ENCODE peak calls at places on chromosomes 13 and 19, in ten cellular contexts. V, N, U, X, P, A, D, O, J and H are unnamed samples.

GRCh38 chr19:3838661-3839060 is 30.2 kb downstream of the ZFR2 start:
- DNase-seq in V (no peak), N (no peak), U (no peak), X (no peak), P (no peak), A (no peak), D (no peak), O (no peak), J (no peak), H (no peak)

GRCh38 chr19:39471756-39472536 is 8.7 kb upstream of the TIMM50 start:
- DNase-seq in V (no peak), N (no peak), U (no peak), X (no peak), P (no peak), A (no peak), D (no peak), O (no peak), J (no peak), H (no peak)

GRCh38 chr19:49362048-49362925 is at the start of gene TEAD2:
- DNase-seq in V (peak), N (peak), U (peak), X (peak), P (peak), A (peak), D (peak), O (peak), J (peak), H (no peak)

GRCh38 chr13:35818577-35819165 is 312.5 kb downstream of the DCLK1 start:
- DNase-seq in V (peak), N (peak), U (no peak), X (no peak), P (peak), A (peak), D (no peak), O (peak), J (no peak), H (peak)

GRCh38 chr19:50797429-50798115 is 7.4 kb downstream of the ACP4 start:
- DNase-seq in V (no peak), N (no peak), U (no peak), X (no peak), P (no peak), A (no peak), D (no peak), O (no peak), J (no peak), H (no peak)

GRCh38 chr13:40221460-40222201 is 444.8 kb downstream of the FOXO1 start:
- DNase-seq in V (peak), N (peak), U (peak), X (no peak), P (peak), A (peak), D (no peak), O (peak), J (no peak), H (peak)

GRCh38 chr19:4140237-4140711 is 13.2 kb upstream of the CREB3L3 start:
- DNase-seq in V (peak), N (peak), U (peak), X (peak), P (peak), A (peak), D (no peak), O (peak), J (peak), H (peak)

GRCh38 chr13:52879950-52880650 is 31.7 kb upstream of the PCDH8 start:
- DNase-seq in V (no peak), N (no peak), U (no peak), X (no peak), P (no peak), A (no peak), D (peak), O (no peak), J (no peak), H (no peak)

GRCh38 chr13:110092869-110093268 is 214.1 kb downstream of the COL4A1 start:
- DNase-seq in V (no peak), N (no peak), U (no peak), X (no peak), P (peak), A (peak), D (no peak), O (no peak), J (no peak), H (no peak)

GRCh38 chr19:49160450-49161189 is 3.0 kb downstream of the TRPM4 start:
- DNase-seq in V (no peak), N (no peak), U (no peak), X (no peak), P (no peak), A (no peak), D (no peak), O (no peak), J (no peak), H (no peak)

GRCh38 chr13:90690458-90691063 is 656.9 kb upstream of the MIR17HG start:
- DNase-seq in V (no peak), N (peak), U (no peak), X (no peak), P (no peak), A (peak), D (no peak), O (no peak), J (no peak), H (no peak)

GRCh38 chr19:17109962-17110598 is 34.5 kb downstream of the MYO9B start:
- DNase-seq in V (peak), N (no peak), U (no peak), X (no peak), P (no peak), A (no peak), D (no peak), O (no peak), J (no peak), H (no peak)

GRCh38 chr13:113167575-113167974 is 9.1 kb downstream of the PROZ start:
- DNase-seq in V (no peak), N (no peak), U (no peak), X (no peak), P (no peak), A (no peak), D (no peak), O (no peak), J (no peak), H (no peak)

GRCh38 chr19:49421039-49421877 is 2.0 kb downstream of the PTH2 start:
- DNase-seq in V (peak), N (peak), U (peak), X (no peak), P (peak), A (peak), D (peak), O (peak), J (peak), H (no peak)

GRCh38 chr19:47179643-47180310 is 49.1 kb downstream of the SAE1 start:
- DNase-seq in V (no peak), N (no peak), U (no peak), X (no peak), P (no peak), A (no peak), D (no peak), O (no peak), J (no peak), H (no peak)

GRCh38 chr19:36215276-36216171 is 618 bp downstream of the ZNF146 start:
- DNase-seq in V (peak), N (peak), U (no peak), X (peak), P (peak), A (peak), D (no peak), O (peak), J (no peak), H (no peak)

GRCh38 chr13:31067416-31068118 is 94.1 kb downstream of the HSPH1 start:
- DNase-seq in V (no peak), N (peak), U (no peak), X (peak), P (peak), A (peak), D (no peak), O (peak), J (no peak), H (no peak)

GRCh38 chr19:29504454-29504853 is 21.3 kb upstream of the VSTM2B start:
- DNase-seq in V (no peak), N (no peak), U (no peak), X (no peak), P (no peak), A (no peak), D (no peak), O (no peak), J (peak), H (no peak)

GRCh38 chr19:18051887-18052286 is 34.8 kb downstream of the IL12RB1 start:
- DNase-seq in V (no peak), N (no peak), U (no peak), X (no peak), P (no peak), A (no peak), D (no peak), O (no peak), J (peak), H (no peak)

GRCh38 chr19:4684312-4685095 is 14.4 kb upstream of the MYDGF start:
- DNase-seq in V (no peak), N (no peak), U (no peak), X (no peak), P (no peak), A (no peak), D (no peak), O (no peak), J (no peak), H (no peak)

GRCh38 chr13:43305416-43305815 is 282.0 kb downstream of the DNAJC15 start:
- DNase-seq in V (no peak), N (no peak), U (no peak), X (no peak), P (no peak), A (peak), D (no peak), O (peak), J (no peak), H (no peak)

GRCh38 chr19:40282209-40282580 is 3.0 kb downstream of the AKT2 start:
- DNase-seq in V (no peak), N (no peak), U (no peak), X (no peak), P (no peak), A (no peak), D (no peak), O (no peak), J (no peak), H (no peak)

GRCh38 chr13:103145476-103145875 is 79.3 kb upstream of the SLC10A2 start:
- DNase-seq in V (no peak), N (no peak), U (no peak), X (no peak), P (peak), A (no peak), D (no peak), O (peak), J (no peak), H (no peak)

GRCh38 chr13:30119476-30119875 is 187.9 kb downstream of the KATNAL1 start:
- DNase-seq in V (peak), N (peak), U (peak), X (no peak), P (peak), A (peak), D (no peak), O (peak), J (no peak), H (peak)

GRCh38 chr13:33260168-33261098 is 25.1 kb downstream of the STARD13 start:
- DNase-seq in V (no peak), N (peak), U (no peak), X (no peak), P (peak), A (peak), D (no peak), O (no peak), J (no peak), H (no peak)

GRCh38 chr13:73496711-73497110 is 437.9 kb downstream of the KLF5 start:
- DNase-seq in V (no peak), N (no peak), U (no peak), X (no peak), P (no peak), A (no peak), D (no peak), O (peak), J (no peak), H (no peak)

DNA sequence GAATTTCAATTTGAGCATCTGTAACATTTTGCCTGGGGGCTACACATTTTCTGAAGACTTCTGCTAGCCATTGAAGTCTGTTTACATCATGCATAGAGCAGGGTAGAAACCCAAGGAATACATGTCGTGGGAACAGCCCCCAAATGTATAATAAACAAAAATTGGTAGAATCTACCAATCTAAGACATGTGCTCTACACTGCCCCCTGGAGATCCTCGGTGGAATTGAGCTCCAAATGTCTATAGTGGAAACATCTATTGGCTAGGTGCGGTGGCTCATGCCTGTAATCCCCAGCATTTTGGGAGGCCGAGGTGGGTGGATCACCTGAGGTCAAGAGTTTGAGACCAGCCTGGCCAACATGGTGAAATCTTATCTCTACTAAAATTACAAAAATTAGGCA is 57.3 kb downstream of the MBD3L2B start:
- DNase-seq in V (peak), N (no peak), U (no peak), X (no peak), P (no peak), A (no peak), D (no peak), O (no peak), J (no peak), H (peak)
- H3K4me3 ChIP-seq in V (no peak), N (no peak), U (no peak), X (no peak), P (no peak), A (no peak), D (no peak), O (no peak), J (no peak), H (no peak)

DNA sequence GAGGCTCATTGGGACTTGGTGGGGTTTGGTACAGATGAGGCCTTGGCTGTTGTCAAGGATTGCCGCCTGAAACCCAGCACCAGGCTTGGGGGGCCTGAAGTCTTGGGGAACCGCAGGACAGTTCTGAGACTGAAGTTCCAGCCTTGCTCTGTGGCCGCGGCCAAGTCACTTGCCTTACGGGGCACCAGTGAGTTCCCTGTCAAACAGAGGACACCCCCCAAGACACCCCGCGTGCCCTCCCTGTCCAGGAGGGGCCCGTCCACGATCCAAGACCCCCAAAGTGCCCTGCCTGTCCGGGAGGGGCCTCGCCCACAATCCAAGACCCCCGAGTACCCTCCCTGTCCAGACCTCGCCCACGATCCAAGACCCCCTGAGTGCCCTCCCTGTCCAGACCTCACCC is 2.5 kb downstream of the CDC34 start:
- DNase-seq in V (no peak), N (no peak), U (no peak), X (no peak), P (no peak), A (no peak), D (peak), O (no peak), J (no peak), H (no peak)
- H3K4me3 ChIP-seq in V (no peak), N (no peak), U (no peak), X (no peak), P (peak), A (peak), D (no peak), O (no peak), J (peak), H (no peak)

DNA sequence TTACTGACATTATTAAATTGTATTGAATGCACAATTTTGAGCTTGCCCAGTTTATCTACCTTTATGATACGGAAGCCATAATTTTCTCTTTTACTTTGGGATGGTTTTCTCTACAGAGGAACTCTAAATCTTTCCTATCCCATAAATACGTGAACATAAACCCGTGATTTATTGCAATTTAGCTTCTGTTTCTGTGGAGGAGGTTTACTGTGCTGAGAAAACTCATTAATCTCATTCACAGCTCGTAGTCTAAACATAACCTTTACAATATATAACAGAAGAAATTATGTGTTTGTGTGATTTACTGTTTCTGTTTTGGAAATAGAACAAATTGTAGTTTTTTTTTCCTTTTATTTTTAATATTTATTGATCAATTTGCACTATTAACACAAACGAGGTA is 207.1 kb upstream of the PCDH9 start:
- DNase-seq in V (no peak), N (no peak), U (no peak), X (no peak), P (no peak), A (no peak), D (no peak), O (no peak), J (no peak), H (no peak)
- H3K4me3 ChIP-seq in V (no peak), N (no peak), U (no peak), X (no peak), P (no peak), A (no peak), D (no peak), O (no peak), J (no peak), H (no peak)

DNA sequence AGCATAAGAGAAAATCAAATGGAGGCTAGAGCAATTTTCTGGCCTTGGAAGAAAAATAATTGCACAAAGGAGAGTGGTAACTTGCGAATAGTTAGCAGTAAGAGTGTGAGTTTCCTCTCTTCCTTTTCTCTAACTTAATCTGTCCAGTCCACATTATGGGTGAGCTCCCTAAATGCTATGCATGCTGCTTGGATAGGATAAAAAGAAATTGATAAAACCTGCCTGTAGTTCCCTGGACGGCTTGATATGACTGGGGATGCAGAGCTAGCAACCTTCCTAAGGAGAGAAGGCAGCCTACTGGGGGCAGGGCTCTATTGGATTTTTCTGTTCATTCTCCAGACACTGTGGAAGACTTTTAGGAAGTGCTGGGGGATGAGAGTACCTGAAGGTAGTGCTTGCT is 311.3 kb downstream of the LMO7 start:
- DNase-seq in V (no peak), N (no peak), U (no peak), X (no peak), P (no peak), A (no peak), D (no peak), O (no peak), J (no peak), H (no peak)
- H3K4me3 ChIP-seq in V (no peak), N (no peak), U (no peak), X (no peak), P (no peak), A (no peak), D (no peak), O (no peak), J (no peak), H (no peak)

DNA sequence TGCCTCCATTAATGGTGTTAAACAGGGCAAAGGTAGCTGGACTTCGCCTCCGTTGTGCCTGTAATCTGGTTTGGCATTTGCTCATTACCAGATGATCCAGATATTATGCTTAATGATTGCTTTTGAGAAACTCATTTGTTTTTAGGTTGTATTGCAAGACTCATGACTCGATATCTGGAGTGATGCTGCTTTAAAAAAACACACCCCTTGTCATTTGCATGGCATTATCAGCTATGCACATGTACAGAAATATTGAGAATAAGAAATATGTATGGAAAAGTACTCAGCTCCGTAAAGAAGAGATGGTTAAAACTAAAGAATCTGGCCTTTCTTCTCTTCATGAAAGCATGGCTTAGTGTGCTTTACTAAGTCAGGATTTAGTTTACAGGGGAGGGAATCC is 95.0 kb downstream of the ARHGEF7 start:
- DNase-seq in V (no peak), N (no peak), U (no peak), X (no peak), P (peak), A (no peak), D (no peak), O (no peak), J (no peak), H (no peak)
- H3K4me3 ChIP-seq in V (no peak), N (peak), U (no peak), X (no peak), P (peak), A (no peak), D (no peak), O (no peak), J (no peak), H (no peak)

DNA sequence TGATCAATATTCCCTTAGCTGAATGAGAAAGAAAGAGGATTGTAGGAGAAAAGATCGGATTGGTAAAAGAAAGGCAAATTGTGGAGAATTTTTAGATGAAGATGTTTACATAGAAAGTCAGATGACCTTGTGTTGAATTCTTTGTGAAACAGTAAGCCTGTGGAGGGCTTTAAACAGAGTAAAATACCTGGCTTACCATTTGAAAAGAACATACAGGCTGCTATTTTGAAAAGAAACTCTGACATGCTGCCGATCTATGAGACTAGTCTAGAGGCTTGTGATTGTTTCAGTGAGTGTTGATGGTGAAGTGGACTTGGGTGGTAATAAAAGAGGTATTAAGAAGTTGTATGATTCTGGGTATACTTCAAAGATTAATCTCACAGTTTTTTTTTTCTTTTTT is 938.9 kb upstream of the PRR20A start:
- DNase-seq in V (no peak), N (no peak), U (no peak), X (no peak), P (no peak), A (no peak), D (no peak), O (no peak), J (no peak), H (no peak)
- H3K4me3 ChIP-seq in V (no peak), N (no peak), U (no peak), X (no peak), P (no peak), A (no peak), D (no peak), O (no peak), J (no peak), H (no peak)

DNA sequence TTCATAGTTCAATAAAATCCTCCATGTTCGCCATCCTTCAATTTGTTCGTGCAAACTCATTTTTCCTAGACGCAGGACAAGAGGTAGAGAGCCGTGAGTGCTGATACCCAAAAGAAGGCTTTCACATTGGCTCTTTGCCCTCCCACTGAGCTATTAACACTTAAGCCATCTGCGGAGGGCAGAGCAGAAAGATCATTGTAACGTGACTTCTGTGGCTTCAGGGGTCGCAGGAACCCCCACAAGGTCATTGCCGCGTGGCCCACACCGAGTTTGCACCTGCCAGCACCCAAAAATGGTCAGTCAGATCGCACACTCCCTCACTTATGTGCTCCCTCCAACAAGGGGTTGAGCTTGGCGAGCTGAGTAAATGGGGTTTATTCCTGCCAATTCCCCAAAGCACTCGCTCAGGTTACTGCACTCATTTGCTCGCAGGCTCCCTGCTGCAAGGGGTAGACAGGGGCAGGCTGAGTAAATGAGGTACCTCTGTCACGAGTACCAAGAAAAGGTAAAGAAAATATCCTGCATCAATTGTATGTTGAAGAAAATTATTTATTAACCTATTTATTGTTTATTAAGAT is 144.1 kb downstream of the PRR20E start:
- DNase-seq in V (no peak), N (no peak), U (no peak), X (no peak), P (no peak), A (no peak), D (no peak), O (no peak), J (no peak), H (no peak)
- H3K4me3 ChIP-seq in V (no peak), N (no peak), U (no peak), X (no peak), P (no peak), A (no peak), D (no peak), O (no peak), J (no peak), H (no peak)

GRCh38 chr13:48979892-48980291 is 4.2 kb downstream of the FNDC3A start:
- DNase-seq in V (no peak), N (no peak), U (no peak), X (no peak), P (no peak), A (no peak), D (no peak), O (no peak), J (no peak), H (no peak)
- H3K4me3 ChIP-seq in V (no peak), N (no peak), U (no peak), X (no peak), P (peak), A (no peak), D (no peak), O (no peak), J (no peak), H (no peak)